ENCODE peak calls at places on chromosomes 2 and 18, in five cellular contexts. E is GM23338, D is stomach, A is breast epithelium, H is Panc1. Z is an unnamed sample. For H3K4me1, the result is how much of the 10 kb centered on the place peaks cover.

GRCh38 chr2:96867756-96868554 is 1.9 kb downstream of the SEMA4C start:
- DNase-seq in D (no peak), H (no peak), A (no peak), E (no peak), Z (no peak)

GRCh38 chr2:215437614-215438013 is 1.7 kb upstream of the FN1 start:
- DNase-seq in H (no peak), A (no peak), E (no peak), D (no peak), Z (no peak)

GRCh38 chr2:47241715-47242114 is 86.6 kb upstream of the STPG4 start:
- DNase-seq in H (no peak), E (no peak), A (no peak), D (no peak), Z (no peak)

GRCh38 chr2:186687774-186688173 is 6.1 kb upstream of the FAM171B start:
- DNase-seq in D (no peak), A (no peak), H (no peak), E (no peak), Z (no peak)

GRCh38 chr18:22106536-22107292 is 62.7 kb upstream of the GATA6 start:
- DNase-seq in E (no peak), H (no peak), D (peak), A (no peak), Z (no peak)

GRCh38 chr2:182593394-182593707 is 122.7 kb upstream of the DNAJC10 start:
- DNase-seq in A (no peak), E (no peak), D (no peak), H (no peak), Z (no peak)

GRCh38 chr18:9825571-9826073 is 60.2 kb upstream of the TXNDC2 start:
- DNase-seq in D (no peak), H (no peak), A (no peak), E (no peak), Z (peak)

GRCh38 chr2:232674491-232674890 is 22.6 kb upstream of the GIGYF2 start:
- DNase-seq in D (no peak), E (no peak), A (no peak), H (no peak), Z (no peak)

GRCh38 chr2:6538607-6539006 is 327.1 kb downstream of the CMPK2 start:
- DNase-seq in D (no peak), H (no peak), A (no peak), E (no peak), Z (no peak)

GRCh38 chr2:155309483-155309882 is 611.0 kb downstream of the KCNJ3 start:
- DNase-seq in E (no peak), A (no peak), D (no peak), H (no peak), Z (no peak)

GRCh38 chr2:26847663-26848335 is at the start of gene DPYSL5:
- DNase-seq in A (no peak), H (no peak), D (no peak), E (peak), Z (peak)

GRCh38 chr2:72573232-72573631 is 252.6 kb downstream of the EXOC6B start:
- DNase-seq in E (no peak), H (no peak), A (no peak), D (no peak), Z (no peak)

GRCh38 chr18:5951515-5952081 is 56.3 kb upstream of the TMEM200C start:
- DNase-seq in H (no peak), A (no peak), D (no peak), E (no peak), Z (no peak)

GRCh38 chr2:43075906-43076585 is 150.4 kb downstream of the ZFP36L2 start:
- DNase-seq in A (no peak), E (no peak), H (no peak), D (no peak), Z (no peak)

GRCh38 chr18:48951448-48952286 is 902 bp upstream of the SMAD7 start:
- DNase-seq in D (peak), H (no peak), E (peak), A (peak), Z (peak)

GRCh38 chr18:25990473-25990872 is 99.9 kb downstream of the SS18 start:
- DNase-seq in A (no peak), D (no peak), H (no peak), E (no peak), Z (no peak)

GRCh38 chr2:200810252-200810650 is 1.5 kb upstream of the BZW1 start:
- DNase-seq in H (peak), D (peak), E (no peak), A (no peak), Z (no peak)

GRCh38 chr18:46484971-46485370 is 172.0 kb downstream of the LOXHD1 start:
- DNase-seq in D (no peak), A (no peak), H (no peak), E (peak), Z (no peak)

GRCh38 chr2:69685321-69686048 is 41.9 kb upstream of the AAK1 start:
- DNase-seq in A (no peak), H (no peak), D (peak), E (no peak), Z (no peak)

DNA sequence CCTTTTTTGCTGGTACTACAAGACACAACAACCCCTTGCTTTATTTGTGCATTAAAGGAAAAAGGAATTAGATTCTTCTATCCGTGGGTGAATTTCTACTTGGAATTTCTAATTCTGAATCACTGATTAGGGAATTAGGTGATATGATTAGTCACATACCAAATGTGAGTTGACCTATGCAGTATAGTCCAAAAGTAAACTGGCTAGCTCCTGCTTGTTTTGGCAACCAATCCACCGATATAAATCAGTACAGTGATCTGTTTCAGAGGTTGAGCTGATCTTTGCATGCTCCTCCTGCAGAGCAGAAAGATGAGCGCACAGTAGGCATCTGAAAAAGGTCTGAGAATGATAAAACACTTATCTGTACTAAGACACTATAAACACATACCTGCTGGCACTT is 86.6 kb downstream of the LRP1B start:
- DNase-seq in D (no peak), A (no peak), H (no peak), E (no peak), Z (no peak)
- H3K27ac ChIP-seq in D (no peak), A (no peak), H (no peak), E (no peak), Z (no peak)

GRCh38 chr2:19744456-19744855 is 157.3 kb downstream of the TTC32 start:
- DNase-seq in D (no peak), A (no peak), E (no peak), H (no peak), Z (no peak)

GRCh38 chr2:19743641-19744040 is 158.1 kb downstream of the TTC32 start:
- DNase-seq in D (no peak), H (no peak), A (no peak), E (no peak), Z (no peak)

GRCh38 chr2:19738707-19739106 is 163.1 kb downstream of the TTC32 start:
- DNase-seq in A (peak), E (no peak), H (no peak), D (no peak), Z (no peak)

GRCh38 chr2:19736191-19736831 is 165.5 kb downstream of the TTC32 start:
- DNase-seq in E (no peak), D (no peak), H (no peak), A (no peak), Z (no peak)

DNA sequence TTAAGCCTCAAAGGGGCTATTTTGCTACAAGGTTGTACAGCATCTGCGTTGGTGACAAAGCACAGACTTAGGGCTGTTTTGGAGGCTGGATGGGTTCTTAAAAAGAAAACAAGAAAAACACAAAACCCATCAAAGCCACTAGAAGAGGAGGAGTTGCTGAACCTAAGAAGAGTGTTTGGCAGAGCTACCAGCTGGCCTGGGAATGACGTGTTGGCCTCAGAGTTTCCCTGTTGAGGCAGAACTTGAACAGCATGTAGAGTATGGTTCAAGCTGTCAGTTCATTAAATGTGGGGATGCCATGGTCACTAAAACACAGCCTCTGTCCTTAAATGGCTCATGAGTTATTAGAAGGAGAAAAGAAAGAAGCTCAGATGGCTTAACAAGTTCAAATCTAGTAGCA is 162.5 kb downstream of the TTC32 start:
- DNase-seq in A (no peak), E (no peak), H (no peak), D (no peak), Z (no peak)
- TF ChIP-seq CTCF in A (no peak), E (no peak), H (no peak), D (no peak), Z (no peak)

GRCh38 chr2:160294339-160294803 is 94.3 kb upstream of the ITGB6 start:
- DNase-seq in E (no peak), D (no peak), A (no peak), H (no peak), Z (peak)
- H3K4me1 ChIP-seq in E (under half), D (under half), A (under half), H (under half), Z (under half)

GRCh38 chr2:191678437-191679110 is 638 bp downstream of the NABP1 start:
- DNase-seq in D (peak), E (peak), H (no peak), A (peak), Z (peak)

GRCh38 chr2:191679818-191680600 is 2.1 kb downstream of the NABP1 start:
- DNase-seq in E (no peak), H (no peak), A (no peak), D (no peak), Z (no peak)

GRCh38 chr2:191682148-191682547 is 4.2 kb downstream of the NABP1 start:
- DNase-seq in D (no peak), A (no peak), H (no peak), E (no peak), Z (no peak)

GRCh38 chr2:191677646-191678436 is at the start of gene NABP1:
- DNase-seq in E (peak), D (peak), A (peak), H (no peak), Z (peak)

GRCh38 chr2:191680639-191681038 is 2.7 kb downstream of the NABP1 start:
- DNase-seq in H (no peak), D (no peak), A (no peak), E (no peak), Z (no peak)
- H3K27ac ChIP-seq in H (peak), D (peak), A (no peak), E (no peak), Z (peak)

DNA sequence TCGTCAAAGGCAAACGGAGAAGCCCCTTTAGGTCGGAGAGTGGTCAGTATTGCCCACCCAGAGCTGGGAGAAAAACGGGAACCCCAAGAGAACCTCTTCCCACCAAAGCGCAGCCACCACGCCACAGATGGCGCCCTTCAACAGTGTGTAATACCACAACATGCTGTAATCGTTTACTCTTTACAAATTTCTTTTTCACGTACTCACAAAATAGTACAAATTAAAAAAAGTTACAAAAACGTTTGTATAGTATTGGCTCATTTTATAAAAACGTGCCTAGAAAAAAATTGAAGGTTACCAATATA is 811 bp upstream of the NFE2L2 start:
- DNase-seq in A (no peak), H (no peak), E (peak), D (no peak), Z (no peak)
- TF ChIP-seq CTCF in A (no peak), H (peak), E (peak), D (peak), Z (no peak)

GRCh38 chr2:128755693-128756371 is 437.2 kb upstream of the HS6ST1 start:
- DNase-seq in E (no peak), H (no peak), D (no peak), A (no peak), Z (no peak)
- H3K4me1 ChIP-seq in E (under half), H (under half), D (under half), A (under half), Z (under half)

Z was measured in upper lobe of left lung.